ENCODE peak calls at places on chromosomes 13 and 19, in seven cellular contexts. L, G, O, V, Z, J and T are unnamed samples.
A peak's percentile ranks its signal among the peaks of the same experiment; 100 is the strongest.

GRCh38 chr13:52644108-52644507 is 1.9 kb downstream of the HNRNPA1L2 start:
- DNase-seq in O (no peak), Z (no peak), V (no peak), L (no peak), J (no peak), G (no peak), T (peak; percentile 35)

GRCh38 chr19:51448011-51448744 is 10.1 kb downstream of the SIGLEC8 start:
- DNase-seq in V (no peak), O (peak; percentile 78), L (no peak), J (no peak), Z (no peak), G (no peak), T (no peak)

GRCh38 chr19:53365134-53365898 is at the start of gene ZNF525:
- DNase-seq in J (peak; percentile 91), L (peak; percentile 17), O (peak; percentile 96), G (peak; percentile 94), Z (peak; percentile 79), V (peak; percentile 98), T (peak; percentile 95)

GRCh38 chr19:16153582-16154336 is 10.3 kb downstream of the HSH2D start:
- DNase-seq in Z (no peak), O (no peak), J (no peak), L (peak; percentile 37), G (no peak), V (no peak), T (peak; percentile 23)

GRCh38 chr19:7018828-7019227 is 2.4 kb downstream of the MBD3L2B start:
- DNase-seq in L (no peak), O (no peak), V (no peak), J (no peak), Z (no peak), G (no peak), T (no peak)

GRCh38 chr13:59991395-59991794 is 172.3 kb downstream of the DIAPH3 start:
- DNase-seq in Z (no peak), J (no peak), V (no peak), L (no peak), G (no peak), O (no peak), T (no peak)

GRCh38 chr13:109668433-109669233 is 117.8 kb downstream of the IRS2 start:
- DNase-seq in O (no peak), V (no peak), G (no peak), L (no peak), J (no peak), Z (no peak), T (no peak)

GRCh38 chr19:58084596-58085347 is 13.3 kb downstream of the ZSCAN18 start:
- DNase-seq in Z (no peak), V (no peak), L (no peak), J (no peak), O (no peak), G (no peak), T (no peak)

GRCh38 chr13:74316531-74316930 is 182.3 kb upstream of the KLF12 start:
- DNase-seq in J (no peak), V (no peak), G (no peak), L (peak; percentile 53), Z (no peak), O (no peak), T (peak; percentile 82)

GRCh38 chr13:33514362-33514761 is 228.8 kb upstream of the STARD13 start:
- DNase-seq in J (no peak), G (no peak), O (no peak), V (no peak), Z (no peak), L (no peak), T (peak; percentile 19)

GRCh38 chr13:28637714-28638355 is 21.1 kb upstream of the POMP start:
- DNase-seq in O (no peak), L (no peak), V (no peak), Z (no peak), G (no peak), J (no peak), T (no peak)

GRCh38 chr13:46176756-46177155 is 5.2 kb downstream of the LCP1 start:
- DNase-seq in J (no peak), Z (no peak), G (no peak), O (no peak), V (no peak), L (no peak), T (no peak)

GRCh38 chr19:50705422-50706019 is 14.1 kb downstream of the SHANK1 start:
- DNase-seq in J (peak; percentile 19), G (no peak), Z (peak; percentile 39), V (no peak), L (peak; percentile 86), O (peak; percentile 55), T (peak; percentile 86)

GRCh38 chr13:94217370-94217769 is 262.1 kb downstream of the DCT start:
- DNase-seq in L (no peak), O (no peak), G (no peak), J (no peak), V (no peak), Z (no peak), T (no peak)

GRCh38 chr13:46206138-46206537 is 5.6 kb upstream of the LRRC63 start:
- DNase-seq in L (no peak), V (no peak), O (no peak), G (no peak), J (no peak), Z (no peak), T (peak; percentile 43)

GRCh38 chr19:18280247-18281081 is 958 bp downstream of the JUND start:
- DNase-seq in L (peak; percentile 74), G (peak; percentile 93), V (peak; percentile 68), J (peak; percentile 13), O (peak; percentile 77), Z (peak; percentile 95), T (peak; percentile 72)

GRCh38 chr13:32734511-32734910 is 148.3 kb downstream of the PDS5B start:
- DNase-seq in O (peak; percentile 33), V (no peak), L (peak; percentile 40), J (no peak), Z (peak; percentile 28), G (no peak), T (peak; percentile 61)

GRCh38 chr13:111941845-111942447 is 125.0 kb upstream of the SOX1 start:
- DNase-seq in V (no peak), Z (no peak), O (no peak), G (no peak), J (no peak), L (no peak), T (no peak)

GRCh38 chr13:45315520-45316167 is 25.3 kb downstream of the TPT1 start:
- DNase-seq in V (no peak), L (no peak), J (no peak), Z (no peak), G (no peak), O (no peak), T (no peak)

GRCh38 chr19:11479470-11480080 is 1.3 kb downstream of the ELAVL3 start:
- DNase-seq in Z (peak; percentile 34), J (peak; percentile 52), V (no peak), O (peak; percentile 72), G (no peak), L (no peak), T (no peak)

GRCh38 chr13:113975416-113975815 is 1.5 kb upstream of the C13orf46 start:
- DNase-seq in Z (no peak), V (no peak), O (no peak), L (no peak), J (no peak), G (peak; percentile 33), T (no peak)

GRCh38 chr19:40493778-40494177 is 27.0 kb downstream of the SPTBN4 start:
- DNase-seq in L (no peak), O (no peak), V (no peak), Z (no peak), G (no peak), J (no peak), T (no peak)

GRCh38 chr13:99056381-99057014 is 78.6 kb upstream of the DOCK9 start:
- DNase-seq in L (no peak), O (no peak), V (no peak), Z (no peak), G (peak; percentile 67), J (no peak), T (peak; percentile 70)

GRCh38 chr13:97002581-97002980 is 8.3 kb upstream of the OXGR1 start:
- DNase-seq in V (no peak), L (no peak), J (no peak), O (no peak), Z (no peak), G (no peak), T (no peak)

GRCh38 chr13:100439247-100439955 is 149.2 kb downstream of the GGACT start:
- DNase-seq in O (no peak), G (no peak), Z (no peak), V (no peak), L (no peak), J (peak; percentile 68), T (no peak)

GRCh38 chr13:48930933-48931332 is 44.8 kb upstream of the FNDC3A start:
- DNase-seq in V (no peak), O (no peak), G (no peak), Z (no peak), L (no peak), J (no peak), T (no peak)

GRCh38 chr13:50126378-50127016 is 111.3 kb downstream of the KCNRG start:
- DNase-seq in Z (no peak), L (no peak), G (no peak), V (peak; percentile 2), O (no peak), J (peak; percentile 24), T (peak; percentile 20)

GRCh38 chr13:37640499-37640898 is 41.9 kb upstream of the POSTN start:
- DNase-seq in Z (peak; percentile 44), V (no peak), L (peak; percentile 71), G (no peak), O (no peak), J (peak; percentile 51), T (peak; percentile 58)

GRCh38 chr19:10961073-10961762 is 388 bp downstream of the SMARCA4 start:
- DNase-seq in L (no peak), V (no peak), O (peak; percentile 56), J (no peak), Z (no peak), G (peak; percentile 76), T (peak; percentile 35)

GRCh38 chr19:34666200-34666957 is 10.6 kb downstream of the SCGB2B2 start:
- DNase-seq in O (no peak), Z (no peak), V (no peak), L (no peak), G (no peak), J (no peak), T (no peak)

GRCh38 chr13:28707629-28708427 is 10.9 kb downstream of the SLC46A3 start:
- DNase-seq in O (no peak), V (no peak), L (peak; percentile 66), J (no peak), Z (peak; percentile 28), G (no peak), T (peak; percentile 72)

GRCh38 chr19:4115818-4116385 is 8.0 kb downstream of the MAP2K2 start:
- DNase-seq in L (no peak), Z (no peak), O (peak; percentile 57), V (no peak), G (no peak), J (no peak), T (no peak)

GRCh38 chr19:50803633-50804419 is 13.6 kb downstream of the ACP4 start:
- DNase-seq in L (no peak), Z (peak; percentile 34), G (no peak), J (peak; percentile 64), V (no peak), O (peak; percentile 62), T (peak; percentile 33)

GRCh38 chr19:49890349-49891311 is 6.1 kb downstream of the IL4I1 start:
- DNase-seq in Z (no peak), V (peak; percentile 71), L (no peak), G (no peak), J (peak; percentile 50), O (peak; percentile 83), T (no peak)

GRCh38 chr19:10884273-10884672 is 12.9 kb downstream of the CARM1 start:
- DNase-seq in V (no peak), L (peak; percentile 34), J (no peak), O (no peak), G (peak; percentile 85), Z (no peak), T (peak; percentile 65)

GRCh38 chr19:11769995-11770394 is 3.2 kb downstream of the ZNF441 start:
- DNase-seq in J (no peak), L (no peak), O (no peak), G (no peak), V (no peak), Z (no peak), T (no peak)

GRCh38 chr13:44934724-44935123 is 54.5 kb downstream of the NUFIP1 start:
- DNase-seq in Z (no peak), V (no peak), O (no peak), L (peak; percentile 39), G (no peak), J (no peak), T (peak; percentile 62)